ENCODE peak calls at places on chromosomes 12 and 14, in eight cellular contexts. P is IMR-90, N is hepatocyte, S is GM23338, W is MM.1S, O is Karpas-422, F is PC-3, H is fibroblast of lung. D is an unnamed sample.
A peak's percentile ranks its signal among the peaks of the same experiment; 100 is the strongest.

GRCh38 chr14:70812124-70812818 is 3.0 kb upstream of the MAP3K9 start:
- DNase-seq in W (no peak), F (peak; percentile 73), O (no peak), S (no peak), H (no peak), N (no peak), P (no peak), D (no peak)

GRCh38 chr12:119631930-119632678 is 35.8 kb upstream of the PRKAB1 start:
- DNase-seq in W (no peak), F (peak; percentile 43), N (no peak), O (no peak), S (no peak), H (no peak), P (no peak), D (no peak)

GRCh38 chr14:69244946-69245345 is 15.0 kb upstream of the GALNT16 start:
- DNase-seq in F (no peak), P (peak; percentile 9), N (no peak), W (no peak), S (no peak), O (no peak), H (no peak), D (no peak)

GRCh38 chr12:26346748-26347147 is 151.4 kb downstream of the SSPN start:
- DNase-seq in S (no peak), W (no peak), N (no peak), H (peak; percentile 66), P (peak; percentile 62), F (peak; percentile 52), O (no peak), D (no peak)

GRCh38 chr14:68307769-68308168 is 485.1 kb downstream of the ZFP36L1 start:
- DNase-seq in S (no peak), F (no peak), W (no peak), O (no peak), N (peak; percentile 38), H (peak; percentile 90), P (peak; percentile 43), D (no peak)

GRCh38 chr14:38121280-38121679 is 86.4 kb upstream of the SSTR1 start:
- DNase-seq in F (no peak), O (peak; percentile 81), H (peak; percentile 13), W (no peak), P (no peak), N (no peak), S (no peak), D (peak; percentile 22)

GRCh38 chr14:80519002-80519401 is 307.7 kb upstream of the DIO2 start:
- DNase-seq in O (no peak), H (no peak), P (no peak), W (no peak), N (no peak), F (no peak), S (no peak), D (no peak)

GRCh38 chr12:51009038-51009437 is 17.1 kb downstream of the SLC11A2 start:
- DNase-seq in W (no peak), O (no peak), H (no peak), F (no peak), S (no peak), P (no peak), N (peak; percentile 62), D (no peak)

GRCh38 chr12:44377443-44378160 is 498.5 kb downstream of the NELL2 start:
- DNase-seq in W (no peak), N (no peak), F (no peak), P (no peak), O (no peak), S (no peak), H (no peak), D (no peak)

GRCh38 chr14:35571598-35571997 is 37.6 kb downstream of the INSM2 start:
- DNase-seq in N (no peak), S (no peak), H (no peak), O (no peak), P (no peak), F (no peak), W (peak; percentile 53), D (no peak)

GRCh38 chr12:56687225-56688128 is 607 bp downstream of the PTGES3 start:
- DNase-seq in H (no peak), P (no peak), N (peak; percentile 66), F (peak; percentile 26), W (peak; percentile 68), O (peak; percentile 72), S (no peak), D (peak; percentile 51)

GRCh38 chr12:115079760-115080159 is 395.8 kb upstream of the TBX3 start:
- DNase-seq in S (no peak), F (peak; percentile 65), W (no peak), N (peak; percentile 53), H (no peak), O (no peak), P (no peak), D (no peak)

GRCh38 chr12:54376596-54377468 is 7.7 kb downstream of the ZNF385A start:
- DNase-seq in P (no peak), N (no peak), H (no peak), S (no peak), W (no peak), F (no peak), O (no peak), D (no peak)

GRCh38 chr12:69067713-69068112 is 134.7 kb upstream of the CPM start:
- DNase-seq in N (no peak), S (no peak), W (no peak), P (no peak), O (no peak), H (no peak), F (no peak), D (no peak)

GRCh38 chr12:107131832-107132616 is 38.7 kb upstream of the CRY1 start:
- DNase-seq in O (peak; percentile 74), S (peak; percentile 93), F (peak; percentile 91), W (peak; percentile 60), H (peak; percentile 70), P (peak; percentile 68), N (peak; percentile 81), D (peak; percentile 65)

GRCh38 chr12:46357438-46358324 is 14.9 kb downstream of the SLC38A2 start:
- DNase-seq in W (no peak), P (peak; percentile 93), H (peak; percentile 91), F (peak; percentile 39), O (no peak), N (no peak), S (peak; percentile 39), D (peak; percentile 81)

GRCh38 chr12:104718581-104718980 is 239.5 kb downstream of the SLC41A2 start:
- DNase-seq in W (no peak), S (no peak), P (peak; percentile 34), N (no peak), H (peak; percentile 53), O (no peak), F (no peak), D (no peak)

GRCh38 chr12:25994901-25995625 is 36.6 kb downstream of the RASSF8 start:
- DNase-seq in O (no peak), W (no peak), P (no peak), N (no peak), S (peak; percentile 41), H (no peak), F (no peak), D (no peak)

GRCh38 chr12:56635539-56636117 is 5.5 kb upstream of the BAZ2A start:
- DNase-seq in H (no peak), N (no peak), W (peak; percentile 20), P (no peak), S (peak; percentile 37), F (no peak), O (no peak), D (peak; percentile 33)

GRCh38 chr14:105517096-105517495 is 9.3 kb upstream of the TMEM121 start:
- DNase-seq in F (no peak), S (no peak), O (no peak), N (no peak), H (no peak), P (no peak), W (no peak), D (no peak)

GRCh38 chr12:31519525-31519924 is 71.4 kb downstream of the DENND5B start:
- DNase-seq in S (no peak), O (no peak), P (no peak), H (peak; percentile 27), N (no peak), W (no peak), F (no peak), D (no peak)

GRCh38 chr12:109559200-109559505 is 14.2 kb downstream of the MMAB start:
- DNase-seq in F (no peak), S (no peak), P (no peak), H (no peak), N (no peak), O (no peak), W (no peak), D (no peak)

GRCh38 chr12:2752676-2753371 is 41.9 kb upstream of the FKBP4 start:
- DNase-seq in O (peak; percentile 68), F (peak; percentile 69), W (peak; percentile 59), N (peak; percentile 91), S (peak; percentile 93), P (peak; percentile 57), H (peak; percentile 60), D (peak; percentile 69)

GRCh38 chr14:61116369-61116768 is 135.3 kb downstream of the SLC38A6 start:
- DNase-seq in O (no peak), S (no peak), W (no peak), H (no peak), P (no peak), N (no peak), F (peak; percentile 86), D (no peak)

GRCh38 chr14:24978862-24979724 is 70.9 kb downstream of the STXBP6 start:
- DNase-seq in P (peak; percentile 34), O (no peak), F (no peak), N (peak; percentile 58), W (peak; percentile 26), H (no peak), S (no peak), D (no peak)

GRCh38 chr14:90816686-90817436 is 631 bp upstream of the TTC7B start:
- DNase-seq in N (no peak), H (no peak), O (no peak), P (no peak), F (no peak), S (no peak), W (no peak), D (no peak)
- H2AFZ ChIP-seq in N (no peak overlapping the region), H (no peak overlapping the region), O (no peak overlapping the region), P (peak overlapping the region; percentile 85), F (peak overlapping the region; percentile 31), S (peak overlapping the region; percentile 93), W (no peak overlapping the region), D (peak overlapping the region; percentile 69)

GRCh38 chr14:95359974-95360826 is 40.5 kb upstream of the CLMN start:
- DNase-seq in S (peak; percentile 80), P (no peak), H (peak; percentile 15), O (no peak), W (no peak), F (no peak), N (peak; percentile 46), D (no peak)
- H2AFZ ChIP-seq in S (peak overlapping the region; percentile 100), P (no peak overlapping the region), H (no peak overlapping the region), O (no peak overlapping the region), W (no peak overlapping the region), F (no peak overlapping the region), N (no peak overlapping the region), D (no peak overlapping the region)

GRCh38 chr14:65303902-65304222 is 108.7 kb upstream of the FUT8 start:
- DNase-seq in W (no peak), H (no peak), P (no peak), F (no peak), O (peak; percentile 70), S (no peak), N (no peak), D (no peak)
- H2AFZ ChIP-seq in W (no peak overlapping the region), H (no peak overlapping the region), P (peak overlapping the region; percentile 72), F (peak overlapping the region; percentile 72), O (no peak overlapping the region), S (peak overlapping the region; percentile 90), N (no peak overlapping the region), D (no peak overlapping the region)

GRCh38 chr14:28671425-28671824 is 95.2 kb upstream of the FOXG1 start:
- DNase-seq in O (no peak), W (no peak), H (peak; percentile 53), S (no peak), P (peak; percentile 11), N (no peak), F (peak; percentile 60), D (peak; percentile 34)
- H2AFZ ChIP-seq in O (no peak overlapping the region), W (no peak overlapping the region), H (no peak overlapping the region), S (no peak overlapping the region), P (no peak overlapping the region), N (no peak overlapping the region), F (no peak overlapping the region), D (no peak overlapping the region)